ENCODE peak calls at places on chromosome 10, in nine cellular contexts. One of them, this sample, is unnamed.

GRCh38 chr10:69728335-69728861 is 73.3 kb upstream of the COL13A1 start:
- DNase-seq in fibroblast of mammary gland: peak; percentile 16
- DNase-seq in mammary epithelial cell: peak; percentile 94
- DNase-seq in endodermal cell: peak; percentile 71
- DNase-seq in stromal cell of bone marrow: no peak
- DNase-seq in NCI-H774: no peak
- DNase-seq in cardiac fibroblast: peak; percentile 72
- DNase-seq in NCI-H524 treated with DMSO at 0.1 percent for 48 hours: no peak
- DNase-seq in islet precursor cell: peak; percentile 96
- DNase-seq in this sample: no peak

GRCh38 chr10:111297351-111297848 is 220.6 kb downstream of the ADRA2A start:
- DNase-seq in fibroblast of mammary gland: peak; percentile 28
- DNase-seq in mammary epithelial cell: no peak
- DNase-seq in endodermal cell: no peak
- DNase-seq in stromal cell of bone marrow: peak; percentile 55
- DNase-seq in NCI-H774: no peak
- DNase-seq in cardiac fibroblast: no peak
- DNase-seq in NCI-H524 treated with DMSO at 0.1 percent for 48 hours: no peak
- DNase-seq in islet precursor cell: peak; percentile 90
- DNase-seq in this sample: no peak

GRCh38 chr10:104589431-104589830 is 51.7 kb upstream of the SORCS3 start:
- DNase-seq in fibroblast of mammary gland: peak; percentile 39
- DNase-seq in mammary epithelial cell: peak; percentile 9
- DNase-seq in endodermal cell: no peak
- DNase-seq in stromal cell of bone marrow: no peak
- DNase-seq in NCI-H774: no peak
- DNase-seq in cardiac fibroblast: no peak
- DNase-seq in NCI-H524 treated with DMSO at 0.1 percent for 48 hours: no peak
- DNase-seq in islet precursor cell: peak; percentile 71
- DNase-seq in this sample: no peak

GRCh38 chr10:61890430-61890829 is 11.1 kb upstream of the ARID5B start:
- DNase-seq in fibroblast of mammary gland: no peak
- DNase-seq in mammary epithelial cell: peak; percentile 10
- DNase-seq in endodermal cell: no peak
- DNase-seq in stromal cell of bone marrow: no peak
- DNase-seq in NCI-H774: no peak
- DNase-seq in cardiac fibroblast: no peak
- DNase-seq in NCI-H524 treated with DMSO at 0.1 percent for 48 hours: no peak
- DNase-seq in islet precursor cell: no peak
- DNase-seq in this sample: no peak

GRCh38 chr10:114577133-114577532 is 80.9 kb downstream of the ABLIM1 start:
- DNase-seq in fibroblast of mammary gland: peak; percentile 91
- DNase-seq in mammary epithelial cell: peak; percentile 74
- DNase-seq in endodermal cell: no peak
- DNase-seq in stromal cell of bone marrow: peak; percentile 88
- DNase-seq in NCI-H774: no peak
- DNase-seq in cardiac fibroblast: peak; percentile 86
- DNase-seq in NCI-H524 treated with DMSO at 0.1 percent for 48 hours: no peak
- DNase-seq in islet precursor cell: no peak
- DNase-seq in this sample: no peak

GRCh38 chr10:88618496-88618895 is 31.9 kb downstream of the LIPJ start:
- DNase-seq in fibroblast of mammary gland: peak; percentile 15
- DNase-seq in mammary epithelial cell: no peak
- DNase-seq in endodermal cell: no peak
- DNase-seq in stromal cell of bone marrow: no peak
- DNase-seq in NCI-H774: no peak
- DNase-seq in cardiac fibroblast: peak; percentile 30
- DNase-seq in NCI-H524 treated with DMSO at 0.1 percent for 48 hours: no peak
- DNase-seq in islet precursor cell: no peak
- DNase-seq in this sample: no peak

GRCh38 chr10:46310143-46310514 is 23.3 kb downstream of the ANTXRL start:
- DNase-seq in fibroblast of mammary gland: no peak
- DNase-seq in mammary epithelial cell: no peak
- DNase-seq in endodermal cell: no peak
- DNase-seq in stromal cell of bone marrow: no peak
- DNase-seq in NCI-H774: no peak
- DNase-seq in cardiac fibroblast: no peak
- DNase-seq in NCI-H524 treated with DMSO at 0.1 percent for 48 hours: no peak
- DNase-seq in islet precursor cell: peak; percentile 42
- DNase-seq in this sample: no peak

GRCh38 chr10:52249850-52250395 is 64.2 kb upstream of the DKK1 start:
- DNase-seq in fibroblast of mammary gland: no peak
- DNase-seq in mammary epithelial cell: no peak
- DNase-seq in endodermal cell: no peak
- DNase-seq in stromal cell of bone marrow: no peak
- DNase-seq in NCI-H774: no peak
- DNase-seq in cardiac fibroblast: no peak
- DNase-seq in NCI-H524 treated with DMSO at 0.1 percent for 48 hours: no peak
- DNase-seq in islet precursor cell: no peak
- DNase-seq in this sample: no peak

GRCh38 chr10:90175161-90175681 is 473.8 kb downstream of the KIF20B start:
- DNase-seq in fibroblast of mammary gland: peak; percentile 80
- DNase-seq in mammary epithelial cell: peak; percentile 87
- DNase-seq in endodermal cell: no peak
- DNase-seq in stromal cell of bone marrow: no peak
- DNase-seq in NCI-H774: no peak
- DNase-seq in cardiac fibroblast: peak; percentile 62
- DNase-seq in NCI-H524 treated with DMSO at 0.1 percent for 48 hours: peak; percentile 3
- DNase-seq in islet precursor cell: no peak
- DNase-seq in this sample: no peak

GRCh38 chr10:82815680-82816079 is 940.7 kb downstream of the NRG3 start:
- DNase-seq in fibroblast of mammary gland: no peak
- DNase-seq in mammary epithelial cell: no peak
- DNase-seq in endodermal cell: no peak
- DNase-seq in stromal cell of bone marrow: no peak
- DNase-seq in NCI-H774: no peak
- DNase-seq in cardiac fibroblast: no peak
- DNase-seq in NCI-H524 treated with DMSO at 0.1 percent for 48 hours: no peak
- DNase-seq in islet precursor cell: no peak
- DNase-seq in this sample: no peak

GRCh38 chr10:52353960-52354394 is 39.9 kb downstream of the DKK1 start:
- DNase-seq in fibroblast of mammary gland: peak; percentile 84
- DNase-seq in mammary epithelial cell: peak; percentile 59
- DNase-seq in endodermal cell: no peak
- DNase-seq in stromal cell of bone marrow: peak; percentile 44
- DNase-seq in NCI-H774: no peak
- DNase-seq in cardiac fibroblast: peak; percentile 55
- DNase-seq in NCI-H524 treated with DMSO at 0.1 percent for 48 hours: no peak
- DNase-seq in islet precursor cell: no peak
- DNase-seq in this sample: no peak

GRCh38 chr10:110610308-110610774 is 33.8 kb upstream of the RBM20 start:
- DNase-seq in fibroblast of mammary gland: peak; percentile 49
- DNase-seq in mammary epithelial cell: peak; percentile 46
- DNase-seq in endodermal cell: peak; percentile 94
- DNase-seq in stromal cell of bone marrow: peak; percentile 17
- DNase-seq in NCI-H774: no peak
- DNase-seq in cardiac fibroblast: peak; percentile 65
- DNase-seq in NCI-H524 treated with DMSO at 0.1 percent for 48 hours: no peak
- DNase-seq in islet precursor cell: peak; percentile 85
- DNase-seq in this sample: no peak

GRCh38 chr10:117175215-117175900 is 21.9 kb upstream of the KCNK18 start:
- DNase-seq in fibroblast of mammary gland: no peak
- DNase-seq in mammary epithelial cell: peak; percentile 20
- DNase-seq in endodermal cell: peak; percentile 72
- DNase-seq in stromal cell of bone marrow: no peak
- DNase-seq in NCI-H774: no peak
- DNase-seq in cardiac fibroblast: no peak
- DNase-seq in NCI-H524 treated with DMSO at 0.1 percent for 48 hours: no peak
- DNase-seq in islet precursor cell: peak; percentile 55
- DNase-seq in this sample: no peak

GRCh38 chr10:50990568-50991495 is 83.5 kb upstream of the PRKG1 start:
- DNase-seq in fibroblast of mammary gland: peak; percentile 91
- DNase-seq in mammary epithelial cell: no peak
- DNase-seq in endodermal cell: peak; percentile 75
- DNase-seq in stromal cell of bone marrow: peak; percentile 76
- DNase-seq in NCI-H774: no peak
- DNase-seq in cardiac fibroblast: peak; percentile 92
- DNase-seq in NCI-H524 treated with DMSO at 0.1 percent for 48 hours: peak; percentile 22
- DNase-seq in islet precursor cell: peak; percentile 58
- DNase-seq in this sample: no peak

GRCh38 chr10:96509017-96509641 is 4.6 kb downstream of the TLL2 start:
- DNase-seq in fibroblast of mammary gland: peak; percentile 42
- DNase-seq in mammary epithelial cell: peak; percentile 72
- DNase-seq in endodermal cell: peak; percentile 68
- DNase-seq in stromal cell of bone marrow: peak; percentile 36
- DNase-seq in NCI-H774: no peak
- DNase-seq in cardiac fibroblast: no peak
- DNase-seq in NCI-H524 treated with DMSO at 0.1 percent for 48 hours: no peak
- DNase-seq in islet precursor cell: peak; percentile 42
- DNase-seq in this sample: no peak

GRCh38 chr10:33314788-33315561 is 19.5 kb downstream of the NRP1 start:
- DNase-seq in fibroblast of mammary gland: peak; percentile 45
- DNase-seq in mammary epithelial cell: no peak
- DNase-seq in endodermal cell: no peak
- DNase-seq in stromal cell of bone marrow: no peak
- DNase-seq in NCI-H774: peak; percentile 31
- DNase-seq in cardiac fibroblast: no peak
- DNase-seq in NCI-H524 treated with DMSO at 0.1 percent for 48 hours: no peak
- DNase-seq in islet precursor cell: no peak
- DNase-seq in this sample: no peak

GRCh38 chr10:85995791-85996190 is 370.8 kb downstream of the GRID1 start:
- DNase-seq in fibroblast of mammary gland: peak; percentile 12
- DNase-seq in mammary epithelial cell: peak; percentile 26
- DNase-seq in endodermal cell: peak; percentile 61
- DNase-seq in stromal cell of bone marrow: peak; percentile 3
- DNase-seq in NCI-H774: no peak
- DNase-seq in cardiac fibroblast: peak; percentile 6
- DNase-seq in NCI-H524 treated with DMSO at 0.1 percent for 48 hours: no peak
- DNase-seq in islet precursor cell: no peak
- DNase-seq in this sample: no peak

GRCh38 chr10:128043259-128044045 is 82.8 kb downstream of the MKI67 start:
- DNase-seq in fibroblast of mammary gland: no peak
- DNase-seq in mammary epithelial cell: no peak
- DNase-seq in endodermal cell: peak; percentile 77
- DNase-seq in stromal cell of bone marrow: no peak
- DNase-seq in NCI-H774: no peak
- DNase-seq in cardiac fibroblast: peak; percentile 51
- DNase-seq in NCI-H524 treated with DMSO at 0.1 percent for 48 hours: no peak
- DNase-seq in islet precursor cell: no peak
- DNase-seq in this sample: no peak

GRCh38 chr10:61837748-61838055 is 63.8 kb upstream of the ARID5B start:
- DNase-seq in fibroblast of mammary gland: no peak
- DNase-seq in mammary epithelial cell: no peak
- DNase-seq in endodermal cell: no peak
- DNase-seq in stromal cell of bone marrow: no peak
- DNase-seq in NCI-H774: no peak
- DNase-seq in cardiac fibroblast: no peak
- DNase-seq in NCI-H524 treated with DMSO at 0.1 percent for 48 hours: no peak
- DNase-seq in islet precursor cell: no peak
- DNase-seq in this sample: no peak

GRCh38 chr10:93030409-93030808 is 30.2 kb upstream of the CYP26C1 start:
- DNase-seq in fibroblast of mammary gland: peak; percentile 69
- DNase-seq in mammary epithelial cell: peak; percentile 38
- DNase-seq in endodermal cell: no peak
- DNase-seq in stromal cell of bone marrow: peak; percentile 38
- DNase-seq in NCI-H774: no peak
- DNase-seq in cardiac fibroblast: peak; percentile 75
- DNase-seq in NCI-H524 treated with DMSO at 0.1 percent for 48 hours: no peak
- DNase-seq in islet precursor cell: no peak
- DNase-seq in this sample: no peak

GRCh38 chr10:60962946-60963345 is 19.0 kb upstream of the RHOBTB1 start:
- DNase-seq in fibroblast of mammary gland: peak; percentile 19
- DNase-seq in mammary epithelial cell: no peak
- DNase-seq in endodermal cell: no peak
- DNase-seq in stromal cell of bone marrow: no peak
- DNase-seq in NCI-H774: no peak
- DNase-seq in cardiac fibroblast: peak; percentile 31
- DNase-seq in NCI-H524 treated with DMSO at 0.1 percent for 48 hours: no peak
- DNase-seq in islet precursor cell: no peak
- DNase-seq in this sample: no peak

GRCh38 chr10:27258838-27259532 is 18.4 kb upstream of the ACBD5 start:
- DNase-seq in fibroblast of mammary gland: no peak
- DNase-seq in mammary epithelial cell: no peak
- DNase-seq in endodermal cell: peak; percentile 76
- DNase-seq in stromal cell of bone marrow: no peak
- DNase-seq in NCI-H774: no peak
- DNase-seq in cardiac fibroblast: no peak
- DNase-seq in NCI-H524 treated with DMSO at 0.1 percent for 48 hours: no peak
- DNase-seq in islet precursor cell: peak; percentile 61
- DNase-seq in this sample: no peak

GRCh38 chr10:124231188-124232135 is 138.1 kb upstream of the CHST15 start:
- DNase-seq in fibroblast of mammary gland: no peak
- DNase-seq in mammary epithelial cell: no peak
- DNase-seq in endodermal cell: no peak
- DNase-seq in stromal cell of bone marrow: no peak
- DNase-seq in NCI-H774: no peak
- DNase-seq in cardiac fibroblast: no peak
- DNase-seq in NCI-H524 treated with DMSO at 0.1 percent for 48 hours: no peak
- DNase-seq in islet precursor cell: no peak
- DNase-seq in this sample: no peak

GRCh38 chr10:131693766-131694165 is 207.0 kb upstream of the PPP2R2D start:
- DNase-seq in fibroblast of mammary gland: no peak
- DNase-seq in mammary epithelial cell: no peak
- DNase-seq in endodermal cell: peak; percentile 36
- DNase-seq in stromal cell of bone marrow: no peak
- DNase-seq in NCI-H774: no peak
- DNase-seq in cardiac fibroblast: no peak
- DNase-seq in NCI-H524 treated with DMSO at 0.1 percent for 48 hours: no peak
- DNase-seq in islet precursor cell: no peak
- DNase-seq in this sample: no peak

GRCh38 chr10:44306762-44307161 is 78.1 kb downstream of the CXCL12 start:
- DNase-seq in fibroblast of mammary gland: no peak
- DNase-seq in mammary epithelial cell: no peak
- DNase-seq in endodermal cell: peak; percentile 61
- DNase-seq in stromal cell of bone marrow: no peak
- DNase-seq in NCI-H774: no peak
- DNase-seq in cardiac fibroblast: no peak
- DNase-seq in NCI-H524 treated with DMSO at 0.1 percent for 48 hours: no peak
- DNase-seq in islet precursor cell: no peak
- DNase-seq in this sample: no peak

GRCh38 chr10:22427890-22428571 is 82.7 kb downstream of the SPAG6 start:
- DNase-seq in fibroblast of mammary gland: peak; percentile 99
- DNase-seq in mammary epithelial cell: peak; percentile 90
- DNase-seq in endodermal cell: no peak
- DNase-seq in stromal cell of bone marrow: peak; percentile 93
- DNase-seq in NCI-H774: peak; percentile 13
- DNase-seq in cardiac fibroblast: peak; percentile 84
- DNase-seq in NCI-H524 treated with DMSO at 0.1 percent for 48 hours: peak; percentile 76
- DNase-seq in islet precursor cell: no peak
- DNase-seq in this sample: no peak

GRCh38 chr10:68137174-68137573 is 27.9 kb downstream of the MYPN start:
- DNase-seq in fibroblast of mammary gland: peak; percentile 69
- DNase-seq in mammary epithelial cell: no peak
- DNase-seq in endodermal cell: no peak
- DNase-seq in stromal cell of bone marrow: peak; percentile 20
- DNase-seq in NCI-H774: no peak
- DNase-seq in cardiac fibroblast: peak; percentile 6
- DNase-seq in NCI-H524 treated with DMSO at 0.1 percent for 48 hours: no peak
- DNase-seq in islet precursor cell: no peak
- DNase-seq in this sample: no peak

GRCh38 chr10:81600185-81600584 is 274.8 kb upstream of the NRG3 start:
- DNase-seq in fibroblast of mammary gland: peak; percentile 52
- DNase-seq in mammary epithelial cell: peak; percentile 21
- DNase-seq in endodermal cell: no peak
- DNase-seq in stromal cell of bone marrow: peak; percentile 44
- DNase-seq in NCI-H774: no peak
- DNase-seq in cardiac fibroblast: peak; percentile 16
- DNase-seq in NCI-H524 treated with DMSO at 0.1 percent for 48 hours: no peak
- DNase-seq in islet precursor cell: no peak
- DNase-seq in this sample: no peak

GRCh38 chr10:67612577-67613537 is 83.1 kb downstream of the CTNNA3 start:
- DNase-seq in fibroblast of mammary gland: peak; percentile 30
- DNase-seq in mammary epithelial cell: peak; percentile 45
- DNase-seq in endodermal cell: no peak
- DNase-seq in stromal cell of bone marrow: peak; percentile 12
- DNase-seq in NCI-H774: no peak
- DNase-seq in cardiac fibroblast: peak; percentile 35
- DNase-seq in NCI-H524 treated with DMSO at 0.1 percent for 48 hours: no peak
- DNase-seq in islet precursor cell: peak; percentile 64
- DNase-seq in this sample: no peak

GRCh38 chr10:16856567-16856966 is 39.3 kb upstream of the RSU1 start:
- DNase-seq in fibroblast of mammary gland: peak; percentile 27
- DNase-seq in mammary epithelial cell: peak; percentile 9
- DNase-seq in endodermal cell: no peak
- DNase-seq in stromal cell of bone marrow: no peak
- DNase-seq in NCI-H774: no peak
- DNase-seq in cardiac fibroblast: peak; percentile 64
- DNase-seq in NCI-H524 treated with DMSO at 0.1 percent for 48 hours: no peak
- DNase-seq in islet precursor cell: peak; percentile 93
- DNase-seq in this sample: no peak

GRCh38 chr10:73950155-73950554 is 39.2 kb downstream of the PLAU start:
- DNase-seq in fibroblast of mammary gland: no peak
- DNase-seq in mammary epithelial cell: no peak
- DNase-seq in endodermal cell: no peak
- DNase-seq in stromal cell of bone marrow: no peak
- DNase-seq in NCI-H774: no peak
- DNase-seq in cardiac fibroblast: no peak
- DNase-seq in NCI-H524 treated with DMSO at 0.1 percent for 48 hours: no peak
- DNase-seq in islet precursor cell: no peak
- DNase-seq in this sample: no peak